ENCODE peak calls at places on chromosome 12, in seven cellular contexts. Q, T, B, K, O, E and C are unnamed samples.

GRCh38 chr12:88409257-88409656 is 171.0 kb downstream of the KITLG start:
- DNase-seq in Q (no peak), O (no peak), B (no peak), K (no peak), T (no peak), E (no peak), C (no peak)

GRCh38 chr12:34361721-34362316 is 339.5 kb downstream of the ALG10 start:
- DNase-seq in E (no peak), K (no peak), T (no peak), Q (no peak), B (no peak), O (no peak), C (no peak)

GRCh38 chr12:19967486-19967885 is 400.9 kb upstream of the PDE3A start:
- DNase-seq in B (no peak), E (no peak), Q (no peak), O (peak; percentile 28), K (no peak), T (no peak), C (no peak)

GRCh38 chr12:48023386-48023785 is 19.1 kb upstream of the COL2A1 start:
- DNase-seq in O (no peak), E (no peak), T (no peak), B (peak; percentile 37), Q (no peak), K (no peak), C (no peak)

GRCh38 chr12:968561-968960 is 19.1 kb upstream of the RAD52 start:
- DNase-seq in T (no peak), Q (no peak), B (no peak), O (no peak), E (no peak), K (no peak), C (no peak)

GRCh38 chr12:73220951-73221350 is 948.8 kb downstream of the TRHDE start:
- DNase-seq in B (no peak), O (no peak), K (no peak), E (no peak), Q (no peak), T (no peak), C (no peak)

GRCh38 chr12:58491296-58491695 is 429.0 kb downstream of the LRIG3 start:
- DNase-seq in K (no peak), O (no peak), B (no peak), T (no peak), Q (no peak), E (no peak), C (no peak)

GRCh38 chr12:108284163-108284562 is 54.9 kb downstream of the CMKLR1 start:
- DNase-seq in B (no peak), K (no peak), O (no peak), Q (no peak), E (no peak), T (no peak), C (no peak)

GRCh38 chr12:93773122-93773871 is 96.1 kb downstream of the CRADD start:
- DNase-seq in E (no peak), O (no peak), T (no peak), K (no peak), Q (no peak), B (no peak), C (peak; percentile 80)

GRCh38 chr12:11661491-11662085 is 12.1 kb downstream of the ETV6 start:
- DNase-seq in B (no peak), T (no peak), Q (no peak), O (no peak), E (no peak), K (no peak), C (no peak)

GRCh38 chr12:52347546-52348510 is 19.5 kb downstream of the KRT85 start:
- DNase-seq in Q (no peak), K (no peak), E (no peak), B (no peak), O (no peak), T (no peak), C (no peak)

GRCh38 chr12:34406228-34406995 is 384.1 kb downstream of the ALG10 start:
- DNase-seq in T (no peak), K (peak; percentile 0), E (no peak), B (peak; percentile 2), O (no peak), Q (no peak), C (no peak)

GRCh38 chr12:30959110-30959710 is 32.7 kb downstream of the TSPAN11 start:
- DNase-seq in E (no peak), B (no peak), Q (no peak), T (no peak), K (no peak), O (no peak), C (no peak)

GRCh38 chr12:96500686-96501085 is 11.3 kb downstream of the CFAP54 start:
- DNase-seq in Q (peak; percentile 34), K (no peak), B (no peak), O (peak; percentile 44), E (no peak), T (no peak), C (peak; percentile 39)

GRCh38 chr12:30754383-30754749 is 385 bp downstream of the CAPRIN2 start:
- DNase-seq in O (no peak), T (no peak), Q (no peak), E (peak; percentile 49), K (no peak), B (no peak), C (no peak)

GRCh38 chr12:54304187-54304810 is 3.5 kb upstream of the NFE2 start:
- DNase-seq in T (peak; percentile 33), B (peak; percentile 80), K (peak; percentile 22), O (peak; percentile 83), E (peak; percentile 29), Q (peak; percentile 24), C (peak; percentile 99)

GRCh38 chr12:131199221-131199620 is 245.5 kb downstream of the ADGRD1 start:
- DNase-seq in K (no peak), T (no peak), Q (no peak), B (no peak), E (no peak), O (no peak), C (no peak)

GRCh38 chr12:76706099-76706498 is 57.8 kb upstream of the ZDHHC17 start:
- DNase-seq in K (no peak), Q (peak; percentile 4), O (no peak), E (no peak), B (no peak), T (no peak), C (peak; percentile 49)

GRCh38 chr12:30706476-30706875 is 10.8 kb upstream of the IPO8 start:
- DNase-seq in O (no peak), T (no peak), E (no peak), B (no peak), Q (no peak), K (no peak), C (no peak)

GRCh38 chr12:75641031-75641780 is 129.8 kb upstream of the KRR1 start:
- DNase-seq in O (peak; percentile 95), Q (peak; percentile 89), K (no peak), T (peak; percentile 3), B (no peak), E (peak; percentile 44), C (peak; percentile 52)

GRCh38 chr12:121939190-121939589 is 20.8 kb downstream of the CFAP251 start:
- DNase-seq in K (no peak), T (no peak), O (peak; percentile 72), B (no peak), E (no peak), Q (peak; percentile 35), C (no peak)

GRCh38 chr12:41604830-41605229 is 416.7 kb downstream of the PDZRN4 start:
- DNase-seq in E (no peak), O (no peak), Q (no peak), T (no peak), B (no peak), K (no peak), C (peak; percentile 80)

GRCh38 chr12:107131832-107132616 is 38.7 kb upstream of the CRY1 start:
- DNase-seq in K (peak; percentile 46), O (peak; percentile 66), Q (peak; percentile 46), B (peak; percentile 60), T (no peak), E (peak; percentile 30), C (peak; percentile 71)

GRCh38 chr12:42213023-42213422 is 25.0 kb downstream of the YAF2 start:
- DNase-seq in K (no peak), Q (peak; percentile 13), T (no peak), O (peak; percentile 53), E (no peak), B (no peak), C (peak; percentile 18)